ENCODE peak calls at places on chromosome 22, in ten cellular contexts. One of them, this sample, is unnamed.

GRCh38 chr22:31680764-31681624 is 19.0 kb upstream of the PISD start:
- DNase-seq in substantia nigra: no peak
- DNase-seq in tibial artery: peak; percentile 59
- DNase-seq in AG08396: peak; percentile 41
- DNase-seq in coronary artery: no peak
- DNase-seq in cardiac fibroblast: peak; percentile 57
- DNase-seq in foreskin fibroblast: peak; percentile 67
- DNase-seq in activated CD4-positive, CD25-positive, alpha-beta regulatory T cell treated with anti-CD3 and anti-CD28 coated beads, Interleukin-2, amount 50 U/mL, for 16 hours: no peak
- DNase-seq in H7: no peak
- DNase-seq in mucosa of gallbladder: no peak
- DNase-seq in this sample: no peak

GRCh38 chr22:47563406-47564157 is 801.1 kb downstream of the TBC1D22A start:
- DNase-seq in substantia nigra: no peak
- DNase-seq in H7: no peak
- DNase-seq in tibial artery: no peak
- DNase-seq in activated CD4-positive, CD25-positive, alpha-beta regulatory T cell treated with anti-CD3 and anti-CD28 coated beads, Interleukin-2, amount 50 U/mL, for 16 hours: no peak
- DNase-seq in cardiac fibroblast: no peak
- DNase-seq in mucosa of gallbladder: no peak
- DNase-seq in foreskin fibroblast: no peak
- DNase-seq in AG08396: no peak
- DNase-seq in coronary artery: no peak
- DNase-seq in this sample: no peak

GRCh38 chr22:17115311-17115710 is 5.8 kb downstream of the TMEM121B start:
- DNase-seq in activated CD4-positive, CD25-positive, alpha-beta regulatory T cell treated with anti-CD3 and anti-CD28 coated beads, Interleukin-2, amount 50 U/mL, for 16 hours: no peak
- DNase-seq in cardiac fibroblast: no peak
- DNase-seq in tibial artery: no peak
- DNase-seq in substantia nigra: no peak
- DNase-seq in foreskin fibroblast: no peak
- DNase-seq in mucosa of gallbladder: no peak
- DNase-seq in AG08396: no peak
- DNase-seq in H7: peak; percentile 8
- DNase-seq in coronary artery: no peak
- DNase-seq in this sample: no peak

GRCh38 chr22:20495861-20496681 is 476 bp upstream of the KLHL22 start:
- DNase-seq in tibial artery: peak; percentile 96
- DNase-seq in activated CD4-positive, CD25-positive, alpha-beta regulatory T cell treated with anti-CD3 and anti-CD28 coated beads, Interleukin-2, amount 50 U/mL, for 16 hours: peak; percentile 83
- DNase-seq in AG08396: peak; percentile 98
- DNase-seq in H7: peak; percentile 99
- DNase-seq in substantia nigra: peak; percentile 91
- DNase-seq in cardiac fibroblast: peak; percentile 94
- DNase-seq in mucosa of gallbladder: peak; percentile 85
- DNase-seq in foreskin fibroblast: peak; percentile 92
- DNase-seq in coronary artery: peak; percentile 93
- DNase-seq in this sample: peak; percentile 87

GRCh38 chr22:38144025-38144405 is 33.5 kb upstream of the BAIAP2L2 start:
- DNase-seq in substantia nigra: no peak
- DNase-seq in foreskin fibroblast: no peak
- DNase-seq in mucosa of gallbladder: no peak
- DNase-seq in AG08396: no peak
- DNase-seq in coronary artery: peak; percentile 53
- DNase-seq in cardiac fibroblast: no peak
- DNase-seq in tibial artery: peak; percentile 31
- DNase-seq in H7: peak; percentile 75
- DNase-seq in activated CD4-positive, CD25-positive, alpha-beta regulatory T cell treated with anti-CD3 and anti-CD28 coated beads, Interleukin-2, amount 50 U/mL, for 16 hours: no peak
- DNase-seq in this sample: no peak

GRCh38 chr22:20805972-20806471 is 32.1 kb downstream of the SERPIND1 start:
- DNase-seq in H7: peak; percentile 56
- DNase-seq in tibial artery: peak; percentile 13
- DNase-seq in substantia nigra: no peak
- DNase-seq in foreskin fibroblast: peak; percentile 16
- DNase-seq in cardiac fibroblast: peak; percentile 21
- DNase-seq in coronary artery: peak; percentile 41
- DNase-seq in mucosa of gallbladder: no peak
- DNase-seq in AG08396: no peak
- DNase-seq in activated CD4-positive, CD25-positive, alpha-beta regulatory T cell treated with anti-CD3 and anti-CD28 coated beads, Interleukin-2, amount 50 U/mL, for 16 hours: no peak
- DNase-seq in this sample: no peak

GRCh38 chr22:50674606-50675552 is 2.3 kb downstream of the SHANK3 start:
- DNase-seq in H7: peak; percentile 99
- DNase-seq in activated CD4-positive, CD25-positive, alpha-beta regulatory T cell treated with anti-CD3 and anti-CD28 coated beads, Interleukin-2, amount 50 U/mL, for 16 hours: no peak
- DNase-seq in foreskin fibroblast: no peak
- DNase-seq in coronary artery: no peak
- DNase-seq in substantia nigra: no peak
- DNase-seq in tibial artery: no peak
- DNase-seq in cardiac fibroblast: no peak
- DNase-seq in AG08396: peak; percentile 36
- DNase-seq in mucosa of gallbladder: peak; percentile 30
- DNase-seq in this sample: no peak

GRCh38 chr22:41481925-41482318 is 13.0 kb downstream of the ACO2 start:
- DNase-seq in substantia nigra: no peak
- DNase-seq in foreskin fibroblast: no peak
- DNase-seq in tibial artery: no peak
- DNase-seq in AG08396: no peak
- DNase-seq in H7: peak; percentile 76
- DNase-seq in coronary artery: no peak
- DNase-seq in activated CD4-positive, CD25-positive, alpha-beta regulatory T cell treated with anti-CD3 and anti-CD28 coated beads, Interleukin-2, amount 50 U/mL, for 16 hours: no peak
- DNase-seq in mucosa of gallbladder: no peak
- DNase-seq in cardiac fibroblast: no peak
- DNase-seq in this sample: no peak

GRCh38 chr22:30861688-30862552 is 106.7 kb downstream of the MORC2 start:
- DNase-seq in coronary artery: no peak
- DNase-seq in tibial artery: peak; percentile 58
- DNase-seq in H7: peak; percentile 49
- DNase-seq in foreskin fibroblast: no peak
- DNase-seq in activated CD4-positive, CD25-positive, alpha-beta regulatory T cell treated with anti-CD3 and anti-CD28 coated beads, Interleukin-2, amount 50 U/mL, for 16 hours: no peak
- DNase-seq in cardiac fibroblast: no peak
- DNase-seq in mucosa of gallbladder: no peak
- DNase-seq in AG08396: peak; percentile 1
- DNase-seq in substantia nigra: no peak
- DNase-seq in this sample: no peak

GRCh38 chr22:29623553-29624169 is 20.2 kb downstream of the NF2 start:
- DNase-seq in tibial artery: no peak
- DNase-seq in substantia nigra: no peak
- DNase-seq in AG08396: no peak
- DNase-seq in coronary artery: no peak
- DNase-seq in cardiac fibroblast: no peak
- DNase-seq in foreskin fibroblast: no peak
- DNase-seq in activated CD4-positive, CD25-positive, alpha-beta regulatory T cell treated with anti-CD3 and anti-CD28 coated beads, Interleukin-2, amount 50 U/mL, for 16 hours: no peak
- DNase-seq in mucosa of gallbladder: no peak
- DNase-seq in H7: no peak
- DNase-seq in this sample: no peak

GRCh38 chr22:36911887-36912661 is 1.4 kb upstream of the CSF2RB start:
- DNase-seq in substantia nigra: no peak
- DNase-seq in mucosa of gallbladder: no peak
- DNase-seq in AG08396: no peak
- DNase-seq in activated CD4-positive, CD25-positive, alpha-beta regulatory T cell treated with anti-CD3 and anti-CD28 coated beads, Interleukin-2, amount 50 U/mL, for 16 hours: no peak
- DNase-seq in cardiac fibroblast: peak; percentile 9
- DNase-seq in coronary artery: no peak
- DNase-seq in foreskin fibroblast: no peak
- DNase-seq in H7: peak; percentile 64
- DNase-seq in tibial artery: no peak
- DNase-seq in this sample: no peak

GRCh38 chr22:30858976-30859713 is 109.4 kb downstream of the MORC2 start:
- DNase-seq in H7: peak; percentile 26
- DNase-seq in foreskin fibroblast: no peak
- DNase-seq in activated CD4-positive, CD25-positive, alpha-beta regulatory T cell treated with anti-CD3 and anti-CD28 coated beads, Interleukin-2, amount 50 U/mL, for 16 hours: no peak
- DNase-seq in mucosa of gallbladder: no peak
- DNase-seq in coronary artery: no peak
- DNase-seq in tibial artery: peak; percentile 15
- DNase-seq in cardiac fibroblast: no peak
- DNase-seq in AG08396: no peak
- DNase-seq in substantia nigra: no peak
- DNase-seq in this sample: no peak

GRCh38 chr22:43001271-43002197 is 13.4 kb downstream of the PACSIN2 start:
- DNase-seq in cardiac fibroblast: peak; percentile 73
- DNase-seq in tibial artery: no peak
- DNase-seq in coronary artery: no peak
- DNase-seq in substantia nigra: no peak
- DNase-seq in mucosa of gallbladder: no peak
- DNase-seq in activated CD4-positive, CD25-positive, alpha-beta regulatory T cell treated with anti-CD3 and anti-CD28 coated beads, Interleukin-2, amount 50 U/mL, for 16 hours: no peak
- DNase-seq in AG08396: no peak
- DNase-seq in H7: no peak
- DNase-seq in foreskin fibroblast: no peak
- DNase-seq in this sample: no peak

GRCh38 chr22:42908082-42908746 is 51.1 kb upstream of the ARFGAP3 start:
- DNase-seq in substantia nigra: no peak
- DNase-seq in mucosa of gallbladder: no peak
- DNase-seq in cardiac fibroblast: no peak
- DNase-seq in tibial artery: peak; percentile 76
- DNase-seq in coronary artery: no peak
- DNase-seq in AG08396: no peak
- DNase-seq in H7: no peak
- DNase-seq in foreskin fibroblast: no peak
- DNase-seq in activated CD4-positive, CD25-positive, alpha-beta regulatory T cell treated with anti-CD3 and anti-CD28 coated beads, Interleukin-2, amount 50 U/mL, for 16 hours: no peak
- DNase-seq in this sample: no peak

GRCh38 chr22:28424427-28425080 is 255.1 kb downstream of the TTC28 start:
- DNase-seq in activated CD4-positive, CD25-positive, alpha-beta regulatory T cell treated with anti-CD3 and anti-CD28 coated beads, Interleukin-2, amount 50 U/mL, for 16 hours: no peak
- DNase-seq in coronary artery: no peak
- DNase-seq in mucosa of gallbladder: no peak
- DNase-seq in AG08396: peak; percentile 24
- DNase-seq in tibial artery: no peak
- DNase-seq in H7: no peak
- DNase-seq in foreskin fibroblast: peak; percentile 52
- DNase-seq in cardiac fibroblast: peak; percentile 56
- DNase-seq in substantia nigra: no peak
- DNase-seq in this sample: no peak

GRCh38 chr22:17576475-17576874 is 13.2 kb downstream of the SLC25A18 start:
- DNase-seq in cardiac fibroblast: peak; percentile 89
- DNase-seq in coronary artery: no peak
- DNase-seq in activated CD4-positive, CD25-positive, alpha-beta regulatory T cell treated with anti-CD3 and anti-CD28 coated beads, Interleukin-2, amount 50 U/mL, for 16 hours: no peak
- DNase-seq in substantia nigra: no peak
- DNase-seq in foreskin fibroblast: peak; percentile 90
- DNase-seq in H7: no peak
- DNase-seq in tibial artery: no peak
- DNase-seq in mucosa of gallbladder: no peak
- DNase-seq in AG08396: peak; percentile 47
- DNase-seq in this sample: no peak

GRCh38 chr22:22710719-22711531 is 66.5 kb downstream of the GGTLC2 start:
- DNase-seq in cardiac fibroblast: peak; percentile 51
- DNase-seq in AG08396: peak; percentile 51
- DNase-seq in activated CD4-positive, CD25-positive, alpha-beta regulatory T cell treated with anti-CD3 and anti-CD28 coated beads, Interleukin-2, amount 50 U/mL, for 16 hours: peak; percentile 75
- DNase-seq in tibial artery: peak; percentile 64
- DNase-seq in coronary artery: peak; percentile 70
- DNase-seq in substantia nigra: no peak
- DNase-seq in mucosa of gallbladder: peak; percentile 87
- DNase-seq in H7: peak; percentile 85
- DNase-seq in foreskin fibroblast: peak; percentile 45
- DNase-seq in this sample: peak; percentile 29

GRCh38 chr22:48937032-48937639 is 890.5 kb downstream of the BRD1 start:
- DNase-seq in cardiac fibroblast: no peak
- DNase-seq in foreskin fibroblast: no peak
- DNase-seq in tibial artery: peak; percentile 39
- DNase-seq in activated CD4-positive, CD25-positive, alpha-beta regulatory T cell treated with anti-CD3 and anti-CD28 coated beads, Interleukin-2, amount 50 U/mL, for 16 hours: no peak
- DNase-seq in coronary artery: peak; percentile 35
- DNase-seq in AG08396: no peak
- DNase-seq in substantia nigra: no peak
- DNase-seq in mucosa of gallbladder: no peak
- DNase-seq in H7: peak; percentile 20
- DNase-seq in this sample: no peak

GRCh38 chr22:29478326-29479276 is 1.4 kb upstream of the NEFH start:
- DNase-seq in coronary artery: no peak
- DNase-seq in tibial artery: no peak
- DNase-seq in H7: peak; percentile 86
- DNase-seq in mucosa of gallbladder: no peak
- DNase-seq in activated CD4-positive, CD25-positive, alpha-beta regulatory T cell treated with anti-CD3 and anti-CD28 coated beads, Interleukin-2, amount 50 U/mL, for 16 hours: no peak
- DNase-seq in cardiac fibroblast: no peak
- DNase-seq in substantia nigra: no peak
- DNase-seq in foreskin fibroblast: no peak
- DNase-seq in AG08396: peak; percentile 72
- DNase-seq in this sample: no peak

GRCh38 chr22:19756288-19757128 is 4.1 kb upstream of the TBX1 start:
- DNase-seq in foreskin fibroblast: no peak
- DNase-seq in cardiac fibroblast: peak; percentile 23
- DNase-seq in AG08396: peak; percentile 47
- DNase-seq in substantia nigra: no peak
- DNase-seq in mucosa of gallbladder: peak; percentile 41
- DNase-seq in coronary artery: no peak
- DNase-seq in tibial artery: no peak
- DNase-seq in H7: peak; percentile 94
- DNase-seq in activated CD4-positive, CD25-positive, alpha-beta regulatory T cell treated with anti-CD3 and anti-CD28 coated beads, Interleukin-2, amount 50 U/mL, for 16 hours: peak; percentile 29
- DNase-seq in this sample: no peak

GRCh38 chr22:20937031-20937793 is 20.0 kb downstream of the CRKL start:
- DNase-seq in tibial artery: no peak
- DNase-seq in foreskin fibroblast: no peak
- DNase-seq in coronary artery: no peak
- DNase-seq in AG08396: no peak
- DNase-seq in cardiac fibroblast: no peak
- DNase-seq in mucosa of gallbladder: peak; percentile 57
- DNase-seq in H7: no peak
- DNase-seq in activated CD4-positive, CD25-positive, alpha-beta regulatory T cell treated with anti-CD3 and anti-CD28 coated beads, Interleukin-2, amount 50 U/mL, for 16 hours: no peak
- DNase-seq in substantia nigra: no peak
- DNase-seq in this sample: no peak

GRCh38 chr22:49255154-49255553 is 572.5 kb downstream of the BRD1 start:
- DNase-seq in substantia nigra: no peak
- DNase-seq in coronary artery: peak; percentile 54
- DNase-seq in H7: no peak
- DNase-seq in activated CD4-positive, CD25-positive, alpha-beta regulatory T cell treated with anti-CD3 and anti-CD28 coated beads, Interleukin-2, amount 50 U/mL, for 16 hours: no peak
- DNase-seq in tibial artery: peak; percentile 39
- DNase-seq in AG08396: no peak
- DNase-seq in foreskin fibroblast: no peak
- DNase-seq in mucosa of gallbladder: no peak
- DNase-seq in cardiac fibroblast: no peak
- DNase-seq in this sample: peak; percentile 4

GRCh38 chr22:43481528-43482309 is 69.9 kb downstream of the MPPED1 start:
- DNase-seq in foreskin fibroblast: no peak
- DNase-seq in AG08396: no peak
- DNase-seq in coronary artery: no peak
- DNase-seq in mucosa of gallbladder: no peak
- DNase-seq in tibial artery: no peak
- DNase-seq in cardiac fibroblast: no peak
- DNase-seq in H7: peak; percentile 74
- DNase-seq in activated CD4-positive, CD25-positive, alpha-beta regulatory T cell treated with anti-CD3 and anti-CD28 coated beads, Interleukin-2, amount 50 U/mL, for 16 hours: no peak
- DNase-seq in substantia nigra: no peak
- DNase-seq in this sample: no peak

GRCh38 chr22:50115693-50116092 is 25.9 kb downstream of the MOV10L1 start:
- DNase-seq in substantia nigra: no peak
- DNase-seq in tibial artery: no peak
- DNase-seq in H7: no peak
- DNase-seq in activated CD4-positive, CD25-positive, alpha-beta regulatory T cell treated with anti-CD3 and anti-CD28 coated beads, Interleukin-2, amount 50 U/mL, for 16 hours: no peak
- DNase-seq in mucosa of gallbladder: peak; percentile 58
- DNase-seq in foreskin fibroblast: peak; percentile 32
- DNase-seq in coronary artery: no peak
- DNase-seq in cardiac fibroblast: peak; percentile 75
- DNase-seq in AG08396: no peak
- DNase-seq in this sample: no peak

GRCh38 chr22:33438273-33438672 is 380.1 kb upstream of the SYN3 start:
- DNase-seq in coronary artery: no peak
- DNase-seq in tibial artery: no peak
- DNase-seq in AG08396: peak; percentile 60
- DNase-seq in activated CD4-positive, CD25-positive, alpha-beta regulatory T cell treated with anti-CD3 and anti-CD28 coated beads, Interleukin-2, amount 50 U/mL, for 16 hours: no peak
- DNase-seq in H7: no peak
- DNase-seq in substantia nigra: no peak
- DNase-seq in foreskin fibroblast: peak; percentile 3
- DNase-seq in mucosa of gallbladder: no peak
- DNase-seq in cardiac fibroblast: peak; percentile 51
- DNase-seq in this sample: peak; percentile 23

GRCh38 chr22:45826520-45826919 is 150.4 kb downstream of the WNT7B start:
- DNase-seq in substantia nigra: no peak
- DNase-seq in AG08396: no peak
- DNase-seq in foreskin fibroblast: no peak
- DNase-seq in cardiac fibroblast: no peak
- DNase-seq in mucosa of gallbladder: no peak
- DNase-seq in coronary artery: no peak
- DNase-seq in H7: no peak
- DNase-seq in tibial artery: no peak
- DNase-seq in activated CD4-positive, CD25-positive, alpha-beta regulatory T cell treated with anti-CD3 and anti-CD28 coated beads, Interleukin-2, amount 50 U/mL, for 16 hours: no peak
- DNase-seq in this sample: no peak

GRCh38 chr22:17726561-17727243 is 47.6 kb downstream of the BID start:
- DNase-seq in mucosa of gallbladder: no peak
- DNase-seq in H7: no peak
- DNase-seq in coronary artery: no peak
- DNase-seq in foreskin fibroblast: no peak
- DNase-seq in activated CD4-positive, CD25-positive, alpha-beta regulatory T cell treated with anti-CD3 and anti-CD28 coated beads, Interleukin-2, amount 50 U/mL, for 16 hours: no peak
- DNase-seq in cardiac fibroblast: no peak
- DNase-seq in substantia nigra: no peak
- DNase-seq in AG08396: peak; percentile 71
- DNase-seq in tibial artery: no peak
- DNase-seq in this sample: no peak

GRCh38 chr22:21876486-21877176 is 9.2 kb upstream of the MAPK1 start:
- DNase-seq in H7: no peak
- DNase-seq in mucosa of gallbladder: no peak
- DNase-seq in tibial artery: no peak
- DNase-seq in substantia nigra: no peak
- DNase-seq in AG08396: peak; percentile 59
- DNase-seq in coronary artery: no peak
- DNase-seq in activated CD4-positive, CD25-positive, alpha-beta regulatory T cell treated with anti-CD3 and anti-CD28 coated beads, Interleukin-2, amount 50 U/mL, for 16 hours: no peak
- DNase-seq in cardiac fibroblast: peak; percentile 73
- DNase-seq in foreskin fibroblast: peak; percentile 46
- DNase-seq in this sample: no peak

This sample was measured in uterus.